ENCODE peak calls at places on chromosome 17, in four cellular contexts. One of them, this sample, is unnamed.

GRCh38 chr17:55154101-55154500 is 110.7 kb upstream of the HLF start:
- DNase-seq in A549: no peak
- DNase-seq in K562: no peak
- DNase-seq in HepG2: no peak
- DNase-seq in this sample: no peak

GRCh38 chr17:78391843-78392242 is 13.4 kb downstream of the PGS1 start:
- DNase-seq in A549: no peak
- DNase-seq in K562: no peak
- DNase-seq in HepG2: no peak
- DNase-seq in this sample: peak

GRCh38 chr17:82957469-82957795 is 117.6 kb upstream of the ZNF750 start:
- DNase-seq in A549: no peak
- DNase-seq in K562: no peak
- DNase-seq in HepG2: no peak
- DNase-seq in this sample: no peak

GRCh38 chr17:55346658-55347057 is 75.0 kb downstream of the MMD start:
- DNase-seq in A549: no peak
- DNase-seq in K562: peak
- DNase-seq in HepG2: no peak
- DNase-seq in this sample: no peak

GRCh38 chr17:11369570-11369969 is 128.6 kb downstream of the SHISA6 start:
- DNase-seq in A549: no peak
- DNase-seq in K562: no peak
- DNase-seq in HepG2: no peak
- DNase-seq in this sample: no peak

GRCh38 chr17:47896672-47897490 is 845 bp downstream of the SP2 start:
- DNase-seq in A549: no peak
- DNase-seq in K562: no peak
- DNase-seq in HepG2: no peak
- DNase-seq in this sample: peak

GRCh38 chr17:55177159-55177913 is 87.4 kb upstream of the HLF start:
- DNase-seq in A549: no peak
- DNase-seq in K562: no peak
- DNase-seq in HepG2: peak
- DNase-seq in this sample: no peak

GRCh38 chr17:82737981-82738877 is 2.8 kb downstream of the FN3K start:
- DNase-seq in A549: no peak
- DNase-seq in K562: peak
- DNase-seq in HepG2: peak
- DNase-seq in this sample: peak

GRCh38 chr17:77681820-77682219 is 276.7 kb upstream of the TNRC6C start:
- DNase-seq in A549: no peak
- DNase-seq in K562: no peak
- DNase-seq in HepG2: no peak
- DNase-seq in this sample: peak

GRCh38 chr17:55434721-55435120 is 13.1 kb upstream of the MMD start:
- DNase-seq in A549: no peak
- DNase-seq in K562: no peak
- DNase-seq in HepG2: no peak
- DNase-seq in this sample: peak

GRCh38 chr17:29241015-29241963 is 5.4 kb upstream of the CRYBA1 start:
- DNase-seq in A549: peak
- DNase-seq in K562: no peak
- DNase-seq in HepG2: peak
- DNase-seq in this sample: peak

GRCh38 chr17:54876656-54877195 is 23.9 kb upstream of the TOM1L1 start:
- DNase-seq in A549: no peak
- DNase-seq in K562: no peak
- DNase-seq in HepG2: no peak
- DNase-seq in this sample: no peak

GRCh38 chr17:64146418-64147109 is 16.6 kb upstream of the ERN1 start:
- DNase-seq in A549: peak
- DNase-seq in K562: peak
- DNase-seq in HepG2: peak
- DNase-seq in this sample: peak

GRCh38 chr17:39568710-39569109 is 39.0 kb downstream of the NEUROD2 start:
- DNase-seq in A549: no peak
- DNase-seq in K562: no peak
- DNase-seq in HepG2: no peak
- DNase-seq in this sample: no peak

GRCh38 chr17:82036634-82037112 is 824 bp downstream of the DCXR start:
- DNase-seq in A549: no peak
- DNase-seq in K562: no peak
- DNase-seq in HepG2: no peak
- DNase-seq in this sample: no peak

GRCh38 chr17:76702941-76703637 is 7.7 kb downstream of the MXRA7 start:
- DNase-seq in A549: no peak
- DNase-seq in K562: no peak
- DNase-seq in HepG2: no peak
- DNase-seq in this sample: no peak

GRCh38 chr17:43356999-43357398 is 41.8 kb upstream of the ARL4D start:
- DNase-seq in A549: peak
- DNase-seq in K562: no peak
- DNase-seq in HepG2: no peak
- DNase-seq in this sample: peak

GRCh38 chr17:83149761-83150251 is 70.4 kb downstream of the METRNL start:
- DNase-seq in A549: no peak
- DNase-seq in K562: no peak
- DNase-seq in HepG2: no peak
- DNase-seq in this sample: peak

GRCh38 chr17:7912927-7913524 is 3.1 kb downstream of the RNF227 start:
- DNase-seq in A549: peak
- DNase-seq in K562: peak
- DNase-seq in HepG2: peak
- DNase-seq in this sample: peak

GRCh38 chr17:68290268-68290954 is 516 bp downstream of the SLC16A6 start:
- DNase-seq in A549: no peak
- DNase-seq in K562: no peak
- DNase-seq in HepG2: no peak
- DNase-seq in this sample: no peak

GRCh38 chr17:29617481-29618271 is 5.0 kb downstream of the CORO6 start:
- DNase-seq in A549: peak
- DNase-seq in K562: peak
- DNase-seq in HepG2: peak
- DNase-seq in this sample: peak

GRCh38 chr17:41710472-41711090 is 1.6 kb upstream of the GAST start:
- DNase-seq in A549: no peak
- DNase-seq in K562: no peak
- DNase-seq in HepG2: no peak
- DNase-seq in this sample: peak

GRCh38 chr17:9217151-9218067 is 196.1 kb downstream of the NTN1 start:
- DNase-seq in A549: no peak
- DNase-seq in K562: no peak
- DNase-seq in HepG2: peak
- DNase-seq in this sample: peak

GRCh38 chr17:79541451-79541850 is 69.4 kb downstream of the RBFOX3 start:
- DNase-seq in A549: no peak
- DNase-seq in K562: no peak
- DNase-seq in HepG2: no peak
- DNase-seq in this sample: no peak

GRCh38 chr17:28325221-28325620 is 6.2 kb downstream of the TMEM97 start:
- DNase-seq in A549: no peak
- DNase-seq in K562: no peak
- DNase-seq in HepG2: no peak
- DNase-seq in this sample: no peak

GRCh38 chr17:20935740-20936139 is 107.1 kb downstream of the USP22 start:
- DNase-seq in A549: no peak
- DNase-seq in K562: no peak
- DNase-seq in HepG2: no peak
- DNase-seq in this sample: peak

GRCh38 chr17:47959825-47960655 is 2.4 kb upstream of the PRR15L start:
- DNase-seq in A549: no peak
- DNase-seq in K562: no peak
- DNase-seq in HepG2: no peak
- DNase-seq in this sample: no peak

GRCh38 chr17:37220609-37220953 is 155.2 kb upstream of the C17orf78 start:
- DNase-seq in A549: no peak
- DNase-seq in K562: no peak
- DNase-seq in HepG2: no peak
- DNase-seq in this sample: peak

GRCh38 chr17:78774956-78775571 is 7.0 kb downstream of the CYTH1 start:
- DNase-seq in A549: no peak
- DNase-seq in K562: no peak
- DNase-seq in HepG2: no peak
- DNase-seq in this sample: no peak

GRCh38 chr17:39225974-39226683 is 384 bp upstream of the STAC2 start:
- DNase-seq in A549: peak
- DNase-seq in K562: peak
- DNase-seq in HepG2: no peak
- DNase-seq in this sample: peak

GRCh38 chr17:77282524-77283515 is 142.1 kb downstream of the SEC14L1 start:
- DNase-seq in A549: no peak
- DNase-seq in K562: no peak
- DNase-seq in HepG2: peak
- DNase-seq in this sample: peak

GRCh38 chr17:77376795-77377751 is 236.3 kb downstream of the SEC14L1 start:
- DNase-seq in A549: no peak
- DNase-seq in K562: no peak
- DNase-seq in HepG2: peak
- DNase-seq in this sample: peak

GRCh38 chr17:27533068-27533397 is 76.8 kb downstream of the KSR1 start:
- DNase-seq in A549: no peak
- DNase-seq in K562: no peak
- DNase-seq in HepG2: no peak
- DNase-seq in this sample: no peak

GRCh38 chr17:60327122-60327869 is 64.6 kb downstream of the USP32 start:
- DNase-seq in A549: no peak
- DNase-seq in K562: no peak
- DNase-seq in HepG2: no peak
- DNase-seq in this sample: no peak

GRCh38 chr17:45997624-45998023 is 1.4 kb upstream of the STH start:
- DNase-seq in A549: no peak
- DNase-seq in K562: no peak
- DNase-seq in HepG2: no peak
- DNase-seq in this sample: peak

GRCh38 chr17:34578016-34578415 is 1.4 kb upstream of the TMEM132E start:
- DNase-seq in A549: no peak
- DNase-seq in K562: no peak
- DNase-seq in HepG2: no peak
- DNase-seq in this sample: no peak
- TF ChIP-seq MAZ in A549: no peak
- TF ChIP-seq MAZ in K562: no peak
- TF ChIP-seq MAZ in HepG2: no peak
- TF ChIP-seq MAZ in this sample: no peak

GRCh38 chr17:4147751-4148310 is 4.8 kb downstream of the CYB5D2 start:
- DNase-seq in A549: no peak
- DNase-seq in K562: no peak
- DNase-seq in HepG2: no peak
- DNase-seq in this sample: peak
- TF ChIP-seq MAZ in A549: no peak
- TF ChIP-seq MAZ in K562: no peak
- TF ChIP-seq MAZ in HepG2: no peak
- TF ChIP-seq MAZ in this sample: no peak

DNA sequence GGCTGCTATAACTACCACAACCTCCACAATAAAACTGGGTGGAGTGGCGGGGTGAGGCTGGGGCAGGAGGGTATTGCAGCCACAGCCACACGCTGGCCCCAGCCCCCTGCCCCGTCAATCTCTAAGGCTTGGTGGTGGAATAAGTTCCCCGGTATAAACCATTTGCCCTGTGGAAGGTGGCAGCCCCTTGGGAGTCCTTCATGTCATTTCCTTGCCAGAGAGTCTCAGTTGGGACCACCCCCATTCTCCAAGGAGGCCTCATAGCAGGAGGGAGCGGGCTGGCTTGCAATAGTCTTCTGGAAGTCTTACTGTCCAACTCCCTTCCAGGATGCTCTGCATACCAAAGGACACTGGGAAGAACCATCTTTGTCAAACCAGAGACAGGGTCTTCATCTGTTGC is 19.4 kb downstream of the CD300A start:
- DNase-seq in A549: no peak
- DNase-seq in K562: no peak
- DNase-seq in HepG2: no peak
- DNase-seq in this sample: no peak
- TF ChIP-seq MAZ in A549: no peak
- TF ChIP-seq MAZ in K562: no peak
- TF ChIP-seq MAZ in HepG2: no peak
- TF ChIP-seq MAZ in this sample: no peak

GRCh38 chr17:49716952-49717351 is 9.2 kb upstream of the SLC35B1 start:
- DNase-seq in A549: no peak
- DNase-seq in K562: no peak
- DNase-seq in HepG2: no peak
- DNase-seq in this sample: no peak

GRCh38 chr17:49717371-49717841 is 9.6 kb upstream of the SLC35B1 start:
- DNase-seq in A549: no peak
- DNase-seq in K562: no peak
- DNase-seq in HepG2: no peak
- DNase-seq in this sample: no peak

GRCh38 chr17:49715717-49716279 is 8.0 kb upstream of the SLC35B1 start:
- DNase-seq in A549: no peak
- DNase-seq in K562: no peak
- DNase-seq in HepG2: no peak
- DNase-seq in this sample: no peak

GRCh38 chr17:49715221-49715620 is 7.5 kb upstream of the SLC35B1 start:
- DNase-seq in A549: no peak
- DNase-seq in K562: no peak
- DNase-seq in HepG2: no peak
- DNase-seq in this sample: no peak
- TF ChIP-seq MAZ in A549: no peak
- TF ChIP-seq MAZ in K562: no peak
- TF ChIP-seq MAZ in HepG2: no peak
- TF ChIP-seq MAZ in this sample: no peak

GRCh38 chr17:732788-733720 is 658 bp downstream of the TLCD3A start:
- DNase-seq in A549: no peak
- DNase-seq in K562: no peak
- DNase-seq in HepG2: no peak
- DNase-seq in this sample: peak
- TF ChIP-seq MAZ in A549: no peak
- TF ChIP-seq MAZ in K562: no peak
- TF ChIP-seq MAZ in HepG2: no peak
- TF ChIP-seq MAZ in this sample: no peak

This sample was measured in IMR-90.